ENCODE peak calls at places on chromosomes 11 and 22, in seven cellular contexts. J, I, F, R, A, E and H are unnamed samples.
A peak's percentile ranks its signal among the peaks of the same experiment; 100 is the strongest.

GRCh38 chr11:107116358-107116757 is 98.1 kb upstream of the GUCY1A2 start:
- DNase-seq in J (no peak), I (peak; percentile 0), F (no peak), R (no peak), A (no peak), E (no peak), H (no peak)

GRCh38 chr22:30208631-30209603 is 37.6 kb downstream of the LIF start:
- DNase-seq in J (no peak), I (peak; percentile 54), F (no peak), R (peak; percentile 45), A (peak; percentile 95), E (peak; percentile 30), H (peak; percentile 65)

GRCh38 chr11:85918910-85919794 is 64.0 kb downstream of the CCDC83 start:
- DNase-seq in J (no peak), I (peak; percentile 52), F (no peak), R (no peak), A (no peak), E (no peak), H (no peak)

GRCh38 chr22:43811777-43812148 is 342 bp downstream of the EFCAB6 start:
- DNase-seq in J (no peak), I (no peak), F (no peak), R (no peak), A (peak; percentile 56), E (no peak), H (no peak)

GRCh38 chr22:26295583-26296126 is 126.4 kb downstream of the SEZ6L start:
- DNase-seq in J (no peak), I (no peak), F (no peak), R (no peak), A (no peak), E (no peak), H (no peak)

GRCh38 chr22:40638261-40638660 is 1.7 kb upstream of the MRTFA start:
- DNase-seq in J (no peak), I (no peak), F (no peak), R (no peak), A (no peak), E (no peak), H (no peak)

GRCh38 chr22:50310949-50311444 is 3.6 kb upstream of the PLXNB2 start:
- DNase-seq in J (no peak), I (no peak), F (no peak), R (no peak), A (no peak), E (no peak), H (no peak)

GRCh38 chr11:65471410-65471762 is 27.5 kb upstream of the MALAT1 start:
- DNase-seq in J (no peak), I (peak; percentile 77), F (no peak), R (peak; percentile 81), A (peak; percentile 80), E (peak; percentile 97), H (peak; percentile 56)

GRCh38 chr11:73972187-73972586 is 10.5 kb downstream of the UCP2 start:
- DNase-seq in J (no peak), I (no peak), F (no peak), R (no peak), A (no peak), E (no peak), H (no peak)

GRCh38 chr11:88179966-88180629 is 4.9 kb upstream of the RAB38 start:
- DNase-seq in J (no peak), I (no peak), F (no peak), R (no peak), A (peak; percentile 83), E (no peak), H (no peak)

GRCh38 chr11:134369656-134370525 is 38.1 kb downstream of the GLB1L2 start:
- DNase-seq in J (no peak), I (no peak), F (no peak), R (no peak), A (no peak), E (no peak), H (no peak)

GRCh38 chr11:92253945-92254344 is 29.3 kb downstream of the FAT3 start:
- DNase-seq in J (no peak), I (no peak), F (no peak), R (no peak), A (peak; percentile 64), E (no peak), H (no peak)

GRCh38 chr22:20437253-20438065 is at the start of gene SCARF2:
- DNase-seq in J (no peak), I (peak; percentile 44), F (no peak), R (no peak), A (peak; percentile 57), E (no peak), H (no peak)

GRCh38 chr22:34080501-34080900 is 160.2 kb upstream of the LARGE1 start:
- DNase-seq in J (no peak), I (no peak), F (no peak), R (no peak), A (no peak), E (no peak), H (no peak)

GRCh38 chr11:111793863-111794262 is 27.7 kb upstream of the PPP2R1B start:
- DNase-seq in J (no peak), I (no peak), F (no peak), R (no peak), A (no peak), E (no peak), H (no peak)

GRCh38 chr11:78101073-78101472 is 21.4 kb upstream of the NDUFC2 start:
- DNase-seq in J (no peak), I (no peak), F (no peak), R (no peak), A (peak; percentile 18), E (no peak), H (no peak)

GRCh38 chr11:95089620-95090542 is at the start of gene ENDOD1:
- DNase-seq in J (peak; percentile 83), I (peak; percentile 49), F (peak; percentile 85), R (peak; percentile 79), A (peak; percentile 78), E (peak; percentile 72), H (no peak)

GRCh38 chr22:23212061-23213030 is 32.0 kb downstream of the BCR start:
- DNase-seq in J (no peak), I (no peak), F (no peak), R (no peak), A (no peak), E (no peak), H (no peak)

GRCh38 chr11:59767212-59767611 is 12.0 kb downstream of the STX3 start:
- DNase-seq in J (no peak), I (no peak), F (no peak), R (no peak), A (no peak), E (no peak), H (no peak)

GRCh38 chr11:30938801-30939200 is 352.6 kb upstream of the MPPED2 start:
- DNase-seq in J (no peak), I (no peak), F (no peak), R (no peak), A (no peak), E (no peak), H (no peak)

GRCh38 chr22:44366372-44367310 is 53.9 kb upstream of the SHISAL1 start:
- DNase-seq in J (no peak), I (peak; percentile 15), F (no peak), R (no peak), A (peak; percentile 10), E (no peak), H (no peak)

GRCh38 chr22:25397616-25398015 is 166.9 kb upstream of the GRK3 start:
- DNase-seq in J (no peak), I (no peak), F (no peak), R (no peak), A (no peak), E (no peak), H (no peak)

GRCh38 chr11:11084337-11084736 is 226.5 kb upstream of the ZBED5 start:
- DNase-seq in J (no peak), I (no peak), F (no peak), R (no peak), A (no peak), E (no peak), H (no peak)

GRCh38 chr11:11085580-11085979 is 227.7 kb upstream of the ZBED5 start:
- DNase-seq in J (no peak), I (no peak), F (no peak), R (no peak), A (no peak), E (no peak), H (no peak)

GRCh38 chr11:11086979-11087378 is 229.1 kb upstream of the ZBED5 start:
- DNase-seq in J (no peak), I (no peak), F (no peak), R (no peak), A (no peak), E (no peak), H (no peak)

GRCh38 chr11:11089805-11090204 is 232.0 kb upstream of the ZBED5 start:
- DNase-seq in J (no peak), I (no peak), F (no peak), R (no peak), A (no peak), E (no peak), H (no peak)
- H3K4me3 ChIP-seq in J (no peak overlapping the region), I (no peak overlapping the region), F (no peak overlapping the region), R (no peak overlapping the region), A (no peak overlapping the region), E (no peak overlapping the region), H (no peak overlapping the region)

GRCh38 chr11:26420331-26420730 is 88.4 kb downstream of the ANO3 start:
- DNase-seq in J (no peak), I (no peak), F (no peak), R (no peak), A (no peak), E (no peak), H (no peak)
- H3K4me1 ChIP-seq in J (no peaks in the 10 kb centered on the region), I (no peaks in the 10 kb centered on the region), F (no peaks in the 10 kb centered on the region), R (no peaks in the 10 kb centered on the region), A (no peaks in the 10 kb centered on the region), E (no peaks in the 10 kb centered on the region), H (no peaks in the 10 kb centered on the region)

GRCh38 chr11:70556884-70557741 is 158.8 kb downstream of the CTTN start:
- DNase-seq in J (no peak), I (peak; percentile 74), F (no peak), R (no peak), A (no peak), E (no peak), H (no peak)

GRCh38 chr11:70557742-70558485 is 159.6 kb downstream of the CTTN start:
- DNase-seq in J (no peak), I (peak; percentile 36), F (no peak), R (no peak), A (no peak), E (no peak), H (no peak)

GRCh38 chr11:70559516-70559915 is 161.2 kb downstream of the CTTN start:
- DNase-seq in J (no peak), I (no peak), F (no peak), R (no peak), A (no peak), E (no peak), H (no peak)

GRCh38 chr11:70555092-70555491 is 156.8 kb downstream of the CTTN start:
- DNase-seq in J (no peak), I (no peak), F (no peak), R (no peak), A (no peak), E (no peak), H (no peak)

DNA sequence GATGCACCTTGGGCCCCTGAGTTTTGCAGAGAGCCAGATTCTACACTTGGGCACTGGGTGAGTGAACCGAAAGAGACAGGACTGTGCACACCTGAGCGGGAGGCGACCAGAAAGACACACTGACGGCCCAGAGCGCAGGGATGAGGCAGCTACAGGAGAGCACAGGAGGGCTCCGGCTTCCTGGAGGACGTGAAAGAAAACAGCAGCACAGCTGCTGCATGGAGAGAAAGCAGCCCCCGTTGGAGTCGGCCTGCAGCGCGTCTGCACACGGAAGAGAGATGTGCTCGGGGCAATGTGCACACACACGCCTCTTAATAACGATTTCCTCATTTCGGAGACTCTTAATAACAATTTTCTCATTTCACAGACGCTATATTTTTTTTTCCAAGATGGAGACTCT is 160.3 kb downstream of the CTTN start:
- DNase-seq in J (no peak), I (no peak), F (no peak), R (no peak), A (no peak), E (no peak), H (no peak)
- H3K27ac ChIP-seq in J (no peak overlapping the region), I (no peak overlapping the region), F (no peak overlapping the region), R (no peak overlapping the region), A (no peak overlapping the region), E (no peak overlapping the region), H (no peak overlapping the region)

GRCh38 chr11:100774859-100775258 is 87.8 kb downstream of the ARHGAP42 start:
- DNase-seq in J (no peak), I (no peak), F (no peak), R (no peak), A (no peak), E (no peak), H (no peak)
- H3K4me3 ChIP-seq in J (no peak overlapping the region), I (no peak overlapping the region), F (no peak overlapping the region), R (no peak overlapping the region), A (no peak overlapping the region), E (no peak overlapping the region), H (no peak overlapping the region)